ENCODE peak calls at places on chromosomes 1 and 21, in four cellular contexts. One of them, this sample, is unnamed.

GRCh38 chr1:118151312-118151937 is 33.6 kb downstream of the SPAG17 start:
- DNase-seq in CD4-positive, alpha-beta T cell: no peak
- DNase-seq in neural crest cell: peak
- DNase-seq in upper lobe of right lung: no peak
- DNase-seq in this sample: no peak

GRCh38 chr21:30936207-30936606 is 54.8 kb upstream of the KRTAP11-1 start:
- DNase-seq in CD4-positive, alpha-beta T cell: no peak
- DNase-seq in neural crest cell: no peak
- DNase-seq in upper lobe of right lung: no peak
- DNase-seq in this sample: no peak

GRCh38 chr21:25464275-25464674 is 143.0 kb downstream of the MRPL39 start:
- DNase-seq in neural crest cell: no peak
- DNase-seq in upper lobe of right lung: no peak
- DNase-seq in CD4-positive, alpha-beta T cell: no peak
- DNase-seq in this sample: no peak

GRCh38 chr1:235024706-235025421 is 103.8 kb downstream of the TOMM20 start:
- DNase-seq in CD4-positive, alpha-beta T cell: no peak
- DNase-seq in upper lobe of right lung: no peak
- DNase-seq in neural crest cell: no peak
- DNase-seq in this sample: no peak

GRCh38 chr1:182768973-182769372 is 20.6 kb upstream of the NPL start:
- DNase-seq in upper lobe of right lung: no peak
- DNase-seq in neural crest cell: no peak
- DNase-seq in CD4-positive, alpha-beta T cell: no peak
- DNase-seq in this sample: no peak

GRCh38 chr1:205434738-205435137 is 12.9 kb upstream of the LEMD1 start:
- DNase-seq in neural crest cell: no peak
- DNase-seq in upper lobe of right lung: no peak
- DNase-seq in CD4-positive, alpha-beta T cell: no peak
- DNase-seq in this sample: no peak

GRCh38 chr1:118785246-118785645 is 202.9 kb downstream of the TBX15 start:
- DNase-seq in neural crest cell: no peak
- DNase-seq in CD4-positive, alpha-beta T cell: no peak
- DNase-seq in upper lobe of right lung: no peak
- DNase-seq in this sample: no peak

GRCh38 chr1:69932760-69933159 is 272.6 kb downstream of the LRRC40 start:
- DNase-seq in CD4-positive, alpha-beta T cell: no peak
- DNase-seq in neural crest cell: no peak
- DNase-seq in upper lobe of right lung: no peak
- DNase-seq in this sample: no peak

GRCh38 chr1:91913018-91913417 is 27.1 kb upstream of the TGFBR3 start:
- DNase-seq in CD4-positive, alpha-beta T cell: no peak
- DNase-seq in upper lobe of right lung: no peak
- DNase-seq in neural crest cell: no peak
- DNase-seq in this sample: no peak

GRCh38 chr21:15182731-15183130 is 117.9 kb upstream of the NRIP1 start:
- DNase-seq in neural crest cell: no peak
- DNase-seq in upper lobe of right lung: no peak
- DNase-seq in CD4-positive, alpha-beta T cell: no peak
- DNase-seq in this sample: no peak
- TF ChIP-seq CTCF in neural crest cell: no peak
- TF ChIP-seq CTCF in upper lobe of right lung: no peak
- TF ChIP-seq CTCF in CD4-positive, alpha-beta T cell: no peak
- TF ChIP-seq CTCF in this sample: no peak

GRCh38 chr1:163604391-163604790 is 282.6 kb downstream of the NUF2 start:
- DNase-seq in CD4-positive, alpha-beta T cell: no peak
- DNase-seq in upper lobe of right lung: no peak
- DNase-seq in neural crest cell: no peak
- DNase-seq in this sample: no peak

GRCh38 chr1:163614346-163614745 is 292.6 kb downstream of the NUF2 start:
- DNase-seq in upper lobe of right lung: no peak
- DNase-seq in CD4-positive, alpha-beta T cell: no peak
- DNase-seq in neural crest cell: no peak
- DNase-seq in this sample: no peak

GRCh38 chr1:163608969-163609368 is 287.2 kb downstream of the NUF2 start:
- DNase-seq in neural crest cell: no peak
- DNase-seq in upper lobe of right lung: no peak
- DNase-seq in CD4-positive, alpha-beta T cell: no peak
- DNase-seq in this sample: no peak

GRCh38 chr1:163609858-163610257 is 288.1 kb downstream of the NUF2 start:
- DNase-seq in neural crest cell: no peak
- DNase-seq in CD4-positive, alpha-beta T cell: no peak
- DNase-seq in upper lobe of right lung: no peak
- DNase-seq in this sample: no peak
- TF ChIP-seq CTCF in neural crest cell: no peak
- TF ChIP-seq CTCF in CD4-positive, alpha-beta T cell: no peak
- TF ChIP-seq CTCF in upper lobe of right lung: no peak
- TF ChIP-seq CTCF in this sample: no peak

GRCh38 chr1:29698626-29699025 is 462.3 kb downstream of the PTPRU start:
- DNase-seq in neural crest cell: no peak
- DNase-seq in CD4-positive, alpha-beta T cell: no peak
- DNase-seq in upper lobe of right lung: peak
- DNase-seq in this sample: no peak

GRCh38 chr1:29696656-29697390 is 460.5 kb downstream of the PTPRU start:
- DNase-seq in CD4-positive, alpha-beta T cell: no peak
- DNase-seq in neural crest cell: no peak
- DNase-seq in upper lobe of right lung: peak
- DNase-seq in this sample: no peak

GRCh38 chr1:29695809-29696208 is 459.5 kb downstream of the PTPRU start:
- DNase-seq in neural crest cell: no peak
- DNase-seq in upper lobe of right lung: no peak
- DNase-seq in CD4-positive, alpha-beta T cell: no peak
- DNase-seq in this sample: no peak

GRCh38 chr1:29697391-29697780 is 461.1 kb downstream of the PTPRU start:
- DNase-seq in CD4-positive, alpha-beta T cell: no peak
- DNase-seq in neural crest cell: no peak
- DNase-seq in upper lobe of right lung: peak
- DNase-seq in this sample: no peak

GRCh38 chr1:29698033-29698432 is 461.7 kb downstream of the PTPRU start:
- DNase-seq in CD4-positive, alpha-beta T cell: no peak
- DNase-seq in upper lobe of right lung: peak
- DNase-seq in neural crest cell: peak
- DNase-seq in this sample: no peak
- TF ChIP-seq CTCF in CD4-positive, alpha-beta T cell: no peak
- TF ChIP-seq CTCF in upper lobe of right lung: no peak
- TF ChIP-seq CTCF in neural crest cell: peak
- TF ChIP-seq CTCF in this sample: peak

GRCh38 chr1:2786329-2787162 is 14.9 kb downstream of the TTC34 start:
- DNase-seq in upper lobe of right lung: peak
- DNase-seq in neural crest cell: no peak
- DNase-seq in CD4-positive, alpha-beta T cell: peak
- DNase-seq in this sample: peak
- TF ChIP-seq CTCF in upper lobe of right lung: peak
- TF ChIP-seq CTCF in neural crest cell: no peak
- TF ChIP-seq CTCF in CD4-positive, alpha-beta T cell: peak
- TF ChIP-seq CTCF in this sample: peak